ENCODE peak calls at places on chromosomes 1 and 21, in five cellular contexts. I is OCI-LY7, X is body of pancreas, E is transverse colon, S is left ventricle myocardium inferior. H is an unnamed sample.

GRCh38 chr1:85224734-85225623 is 24.2 kb upstream of the SYDE2 start:
- DNase-seq in I (no peak), X (peak; percentile 90), E (peak; percentile 72), S (peak; percentile 20), H (no peak)

GRCh38 chr1:22886211-22886610 is 86.5 kb downstream of the LACTBL1 start:
- DNase-seq in I (no peak), X (no peak), E (no peak), S (no peak), H (no peak)

GRCh38 chr1:220796530-220796929 is 9.8 kb downstream of the MTARC1 start:
- DNase-seq in I (no peak), X (no peak), E (no peak), S (no peak), H (no peak)

GRCh38 chr21:27580276-27580675 is 613.4 kb upstream of the ADAMTS5 start:
- DNase-seq in I (no peak), X (no peak), E (no peak), S (no peak), H (no peak)

GRCh38 chr1:62070384-62071011 is 124.2 kb upstream of the L1TD1 start:
- DNase-seq in I (no peak), X (no peak), E (no peak), S (no peak), H (no peak)

GRCh38 chr1:13774121-13774520 is 74.1 kb downstream of the PRDM2 start:
- DNase-seq in I (no peak), X (no peak), E (no peak), S (no peak), H (no peak)

GRCh38 chr1:89175601-89176256 is at the start of gene GBP7:
- DNase-seq in I (no peak), X (no peak), E (no peak), S (no peak), H (no peak)

GRCh38 chr1:77513839-77514763 is 168.4 kb downstream of the ZZZ3 start:
- DNase-seq in I (no peak), X (no peak), E (no peak), S (no peak), H (no peak)

GRCh38 chr1:27299385-27300252 is 22.3 kb upstream of the TMEM222 start:
- DNase-seq in I (no peak), X (peak; percentile 28), E (peak; percentile 70), S (peak; percentile 67), H (no peak)

GRCh38 chr1:117339866-117340357 is 27.3 kb upstream of the MAN1A2 start:
- DNase-seq in I (peak; percentile 17), X (peak; percentile 77), E (peak; percentile 20), S (no peak), H (peak; percentile 37)

GRCh38 chr1:21337459-21337930 is 47.2 kb upstream of the ECE1 start:
- DNase-seq in I (no peak), X (no peak), E (no peak), S (no peak), H (no peak)

GRCh38 chr1:12294076-12294475 is 64.2 kb downstream of the VPS13D start:
- DNase-seq in I (no peak), X (no peak), E (no peak), S (no peak), H (no peak)

GRCh38 chr1:238589843-238590435 is 699.2 kb upstream of the ZP4 start:
- DNase-seq in I (no peak), X (no peak), E (no peak), S (no peak), H (no peak)

GRCh38 chr21:22096314-22096713 is 1098.1 kb downstream of the NCAM2 start:
- DNase-seq in I (no peak), X (no peak), E (no peak), S (no peak), H (no peak)

GRCh38 chr1:222880586-222880985 is 65.7 kb downstream of the DISP1 start:
- DNase-seq in I (no peak), X (no peak), E (no peak), S (no peak), H (no peak)

GRCh38 chr1:16230744-16231143 is 6.2 kb downstream of the CPLANE2 start:
- DNase-seq in I (no peak), X (no peak), E (no peak), S (no peak), H (peak; percentile 46)

GRCh38 chr1:93659805-93660479 is 21.7 kb downstream of the BCAR3 start:
- DNase-seq in I (no peak), X (no peak), E (no peak), S (peak; percentile 53), H (no peak)

GRCh38 chr1:15947382-15948090 is 28.4 kb downstream of the ZBTB17 start:
- DNase-seq in I (no peak), X (no peak), E (no peak), S (no peak), H (no peak)

GRCh38 chr1:26717066-26717465 is 21.3 kb downstream of the ARID1A start:
- DNase-seq in I (no peak), X (no peak), E (no peak), S (no peak), H (no peak)

GRCh38 chr1:180135535-180135934 is 19.1 kb upstream of the QSOX1 start:
- DNase-seq in I (no peak), X (no peak), E (no peak), S (no peak), H (no peak)
- H3K27ac ChIP-seq in I (no peak overlapping the region), X (no peak overlapping the region), E (no peak overlapping the region), S (no peak overlapping the region), H (no peak overlapping the region)

GRCh38 chr21:45413922-45414321 is 9.0 kb downstream of the COL18A1 start:
- DNase-seq in I (no peak), X (no peak), E (no peak), S (peak; percentile 14), H (no peak)

GRCh38 chr21:45415188-45415942 is 10.4 kb downstream of the COL18A1 start:
- DNase-seq in I (no peak), X (peak; percentile 10), E (no peak), S (peak; percentile 13), H (no peak)

GRCh38 chr21:45415943-45416611 is 11.1 kb downstream of the COL18A1 start:
- DNase-seq in I (no peak), X (peak; percentile 18), E (no peak), S (peak; percentile 13), H (no peak)

GRCh38 chr21:45412909-45413581 is 8.1 kb downstream of the COL18A1 start:
- DNase-seq in I (no peak), X (no peak), E (no peak), S (peak; percentile 13), H (no peak)

DNA sequence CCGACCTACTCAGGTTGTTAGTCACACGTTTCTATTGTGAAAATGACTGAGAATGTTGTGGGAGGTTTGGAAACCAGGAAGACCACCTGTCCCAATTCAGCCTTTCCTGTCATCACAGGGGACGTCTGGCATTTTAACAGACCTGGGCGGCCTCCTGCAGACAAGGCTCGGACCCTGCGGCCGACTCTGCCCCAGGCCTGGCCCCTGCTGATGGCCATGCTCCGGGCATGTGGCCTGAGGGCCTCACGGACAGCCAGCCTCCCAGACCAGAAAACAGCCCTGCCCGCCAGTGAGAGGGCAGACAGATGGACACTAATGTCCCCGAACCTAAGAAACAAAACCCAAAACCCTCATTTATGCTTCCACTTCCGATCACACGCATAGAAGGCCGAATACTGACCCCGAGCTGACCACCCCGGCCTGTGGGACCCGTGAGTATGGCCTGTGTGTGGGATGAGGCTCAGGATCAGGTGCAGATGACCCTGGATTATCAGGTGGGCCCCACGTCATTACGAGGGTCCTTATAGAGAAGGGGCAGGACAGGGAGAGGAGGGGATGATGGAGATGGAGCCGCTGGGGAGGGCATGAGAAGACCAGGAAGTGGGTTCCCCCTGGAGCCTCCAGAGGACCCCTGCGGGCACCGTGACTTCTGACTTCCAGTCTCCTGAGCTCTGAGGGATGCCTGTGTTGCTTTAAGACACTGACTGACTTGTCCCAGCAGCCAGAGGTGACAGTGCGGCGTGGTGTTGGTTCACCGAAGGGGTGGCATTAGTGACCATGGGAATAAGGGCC is 9.6 kb downstream of the COL18A1 start:
- DNase-seq in I (no peak), X (peak; percentile 3), E (no peak), S (peak; percentile 11), H (no peak)
- H3K4me1 ChIP-seq in I (no peaks in the 10 kb centered on the region), X (peaks cover 69% of the 10 kb centered on the region), E (no peaks in the 10 kb centered on the region), S (peaks cover 89% of the 10 kb centered on the region), H (no peaks in the 10 kb centered on the region)

DNA sequence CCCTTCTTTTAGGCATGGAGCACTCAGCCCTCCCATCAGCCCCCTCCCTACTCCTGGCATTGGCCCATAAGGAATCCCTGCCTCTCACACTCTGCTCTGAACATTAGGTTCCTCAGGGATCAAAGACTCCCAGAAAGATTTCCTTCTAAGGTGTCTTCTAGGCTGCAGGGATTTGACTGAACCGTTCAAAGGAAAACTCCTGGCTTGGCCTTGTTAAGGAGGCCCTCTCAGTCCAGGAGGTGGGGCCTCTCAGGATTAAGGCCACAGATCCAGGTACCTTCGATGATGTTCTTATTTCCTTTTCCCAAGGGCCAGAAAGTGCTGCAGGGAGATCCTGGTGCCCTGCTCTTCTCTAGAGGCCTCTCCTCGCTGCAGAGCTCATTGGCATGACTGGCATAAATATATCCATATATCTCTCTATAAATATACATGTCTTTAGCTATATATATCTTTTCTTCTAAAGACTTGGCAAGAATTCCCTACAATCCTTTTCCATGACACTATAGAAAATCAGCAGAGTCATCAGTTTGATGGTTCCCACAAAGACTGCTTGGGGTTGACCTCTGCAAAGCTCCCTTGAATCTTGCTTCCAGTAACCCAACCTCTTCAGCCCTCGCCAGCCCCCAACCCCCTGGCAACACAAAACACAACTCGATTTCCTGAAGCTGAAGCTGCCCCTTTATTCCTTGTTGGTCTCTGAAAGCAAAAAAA is 59.0 kb downstream of the PLXNA2 start:
- DNase-seq in I (no peak), X (no peak), E (no peak), S (no peak), H (no peak)
- H3K27ac ChIP-seq in I (no peak overlapping the region), X (no peak overlapping the region), E (peak overlapping the region; percentile 80), S (peak overlapping the region; percentile 67), H (no peak overlapping the region)

GRCh38 chr1:208538587-208538986 is 294.4 kb upstream of the PLXNA2 start:
- DNase-seq in I (no peak), X (peak; percentile 7), E (no peak), S (no peak), H (no peak)
- H3K4me1 ChIP-seq in I (no peaks in the 10 kb centered on the region), X (no peaks in the 10 kb centered on the region), E (no peaks in the 10 kb centered on the region), S (peaks cover 13% of the 10 kb centered on the region), H (no peaks in the 10 kb centered on the region)

DNA sequence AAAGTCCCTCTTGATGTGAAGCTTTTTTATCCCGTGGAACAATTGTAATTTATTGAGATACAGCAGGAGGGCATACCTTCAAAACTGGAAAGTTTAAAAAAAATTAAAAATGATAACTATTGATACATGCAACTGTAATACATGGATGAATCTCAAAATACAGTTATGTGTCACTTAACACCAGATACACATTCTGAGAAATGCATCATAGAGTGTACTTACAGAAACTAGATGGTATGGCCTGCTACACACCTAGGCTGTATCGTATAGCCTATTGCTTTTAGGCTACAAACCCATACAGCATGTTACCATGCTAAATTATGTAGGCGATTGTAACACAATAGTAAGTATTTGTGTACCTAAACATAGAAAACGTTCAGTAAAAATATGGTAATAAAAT is 7.1 kb upstream of the AKNAD1 start:
- DNase-seq in I (no peak), X (no peak), E (no peak), S (no peak), H (no peak)
- H3K27ac ChIP-seq in I (no peak overlapping the region), X (no peak overlapping the region), E (no peak overlapping the region), S (no peak overlapping the region), H (no peak overlapping the region)

H was measured in CD8-positive, alpha-beta memory T cell.